ENCODE peak calls at places on chromosomes 3 and 15, in ten cellular contexts. One of them, this sample, is unnamed.

GRCh38 chr15:40103864-40104271 is 4.8 kb downstream of the BMF start:
- DNase-seq in mesendoderm: peak
- DNase-seq in Peyer's patch: no peak
- DNase-seq in osteoblast: peak
- DNase-seq in lower lobe of right lung: no peak
- DNase-seq in body of pancreas: no peak
- DNase-seq in Karpas-422: no peak
- DNase-seq in colonic mucosa: no peak
- DNase-seq in lung: no peak
- DNase-seq in A549: no peak
- DNase-seq in this sample: no peak

GRCh38 chr3:50611464-50612233 is at the start of gene CISH:
- DNase-seq in osteoblast: peak
- DNase-seq in lung: peak
- DNase-seq in body of pancreas: peak
- DNase-seq in Karpas-422: peak
- DNase-seq in mesendoderm: peak
- DNase-seq in A549: peak
- DNase-seq in lower lobe of right lung: peak
- DNase-seq in colonic mucosa: peak
- DNase-seq in Peyer's patch: peak
- DNase-seq in this sample: peak

GRCh38 chr3:13264468-13264795 is 155.7 kb downstream of the NUP210 start:
- DNase-seq in Peyer's patch: no peak
- DNase-seq in lung: no peak
- DNase-seq in body of pancreas: no peak
- DNase-seq in Karpas-422: no peak
- DNase-seq in lower lobe of right lung: no peak
- DNase-seq in colonic mucosa: no peak
- DNase-seq in A549: no peak
- DNase-seq in mesendoderm: no peak
- DNase-seq in osteoblast: peak
- DNase-seq in this sample: no peak

GRCh38 chr3:123202451-123202850 is 708 bp downstream of the SEC22A start:
- DNase-seq in Peyer's patch: peak
- DNase-seq in osteoblast: peak
- DNase-seq in body of pancreas: no peak
- DNase-seq in colonic mucosa: no peak
- DNase-seq in mesendoderm: peak
- DNase-seq in lung: no peak
- DNase-seq in A549: peak
- DNase-seq in Karpas-422: no peak
- DNase-seq in lower lobe of right lung: no peak
- DNase-seq in this sample: no peak

GRCh38 chr3:116139607-116140006 is 305.7 kb downstream of the LSAMP start:
- DNase-seq in lung: no peak
- DNase-seq in colonic mucosa: no peak
- DNase-seq in A549: no peak
- DNase-seq in body of pancreas: no peak
- DNase-seq in mesendoderm: no peak
- DNase-seq in osteoblast: no peak
- DNase-seq in lower lobe of right lung: no peak
- DNase-seq in Peyer's patch: no peak
- DNase-seq in Karpas-422: no peak
- DNase-seq in this sample: no peak

GRCh38 chr3:149600619-149601018 is 57.2 kb downstream of the WWTR1 start:
- DNase-seq in Peyer's patch: no peak
- DNase-seq in mesendoderm: no peak
- DNase-seq in colonic mucosa: no peak
- DNase-seq in osteoblast: no peak
- DNase-seq in lung: no peak
- DNase-seq in body of pancreas: no peak
- DNase-seq in lower lobe of right lung: no peak
- DNase-seq in A549: no peak
- DNase-seq in Karpas-422: no peak
- DNase-seq in this sample: no peak

GRCh38 chr3:194508486-194509449 is 22.0 kb upstream of the ATP13A3 start:
- DNase-seq in A549: no peak
- DNase-seq in lung: no peak
- DNase-seq in mesendoderm: no peak
- DNase-seq in Peyer's patch: no peak
- DNase-seq in body of pancreas: no peak
- DNase-seq in lower lobe of right lung: no peak
- DNase-seq in Karpas-422: no peak
- DNase-seq in osteoblast: no peak
- DNase-seq in colonic mucosa: no peak
- DNase-seq in this sample: no peak

GRCh38 chr15:98169551-98169950 is 209.0 kb downstream of the ARRDC4 start:
- DNase-seq in body of pancreas: no peak
- DNase-seq in mesendoderm: no peak
- DNase-seq in Peyer's patch: no peak
- DNase-seq in lower lobe of right lung: no peak
- DNase-seq in osteoblast: no peak
- DNase-seq in lung: no peak
- DNase-seq in colonic mucosa: no peak
- DNase-seq in Karpas-422: no peak
- DNase-seq in A549: no peak
- DNase-seq in this sample: no peak

GRCh38 chr3:125498630-125499029 is 21.4 kb downstream of the SNX4 start:
- DNase-seq in Peyer's patch: no peak
- DNase-seq in osteoblast: no peak
- DNase-seq in lower lobe of right lung: no peak
- DNase-seq in A549: no peak
- DNase-seq in lung: no peak
- DNase-seq in body of pancreas: no peak
- DNase-seq in Karpas-422: no peak
- DNase-seq in mesendoderm: no peak
- DNase-seq in colonic mucosa: no peak
- DNase-seq in this sample: no peak

GRCh38 chr3:122944671-122945151 is 82.9 kb downstream of the SEMA5B start:
- DNase-seq in body of pancreas: no peak
- DNase-seq in osteoblast: peak
- DNase-seq in mesendoderm: no peak
- DNase-seq in colonic mucosa: no peak
- DNase-seq in Karpas-422: no peak
- DNase-seq in A549: no peak
- DNase-seq in lower lobe of right lung: no peak
- DNase-seq in lung: no peak
- DNase-seq in Peyer's patch: no peak
- DNase-seq in this sample: no peak

GRCh38 chr3:191261304-191261638 is 62.2 kb downstream of the OSTN start:
- DNase-seq in Peyer's patch: no peak
- DNase-seq in mesendoderm: no peak
- DNase-seq in colonic mucosa: no peak
- DNase-seq in A549: no peak
- DNase-seq in Karpas-422: no peak
- DNase-seq in osteoblast: no peak
- DNase-seq in lung: no peak
- DNase-seq in body of pancreas: no peak
- DNase-seq in lower lobe of right lung: no peak
- DNase-seq in this sample: no peak

GRCh38 chr3:174329321-174329720 is 529.8 kb upstream of the NAALADL2 start:
- DNase-seq in Karpas-422: no peak
- DNase-seq in colonic mucosa: no peak
- DNase-seq in lung: no peak
- DNase-seq in A549: no peak
- DNase-seq in mesendoderm: no peak
- DNase-seq in osteoblast: no peak
- DNase-seq in Peyer's patch: no peak
- DNase-seq in body of pancreas: no peak
- DNase-seq in lower lobe of right lung: no peak
- DNase-seq in this sample: no peak

GRCh38 chr3:174330303-174330702 is 528.8 kb upstream of the NAALADL2 start:
- DNase-seq in Peyer's patch: no peak
- DNase-seq in A549: no peak
- DNase-seq in lung: no peak
- DNase-seq in mesendoderm: peak
- DNase-seq in Karpas-422: no peak
- DNase-seq in colonic mucosa: no peak
- DNase-seq in body of pancreas: no peak
- DNase-seq in osteoblast: peak
- DNase-seq in lower lobe of right lung: no peak
- DNase-seq in this sample: no peak

GRCh38 chr3:174322789-174323188 is 536.3 kb upstream of the NAALADL2 start:
- DNase-seq in Peyer's patch: no peak
- DNase-seq in osteoblast: no peak
- DNase-seq in colonic mucosa: no peak
- DNase-seq in lung: no peak
- DNase-seq in body of pancreas: no peak
- DNase-seq in A549: no peak
- DNase-seq in mesendoderm: no peak
- DNase-seq in lower lobe of right lung: no peak
- DNase-seq in Karpas-422: no peak
- DNase-seq in this sample: no peak

GRCh38 chr3:174321549-174321948 is 537.6 kb upstream of the NAALADL2 start:
- DNase-seq in osteoblast: no peak
- DNase-seq in lower lobe of right lung: no peak
- DNase-seq in body of pancreas: no peak
- DNase-seq in colonic mucosa: no peak
- DNase-seq in Karpas-422: no peak
- DNase-seq in lung: no peak
- DNase-seq in Peyer's patch: no peak
- DNase-seq in A549: no peak
- DNase-seq in mesendoderm: no peak
- DNase-seq in this sample: no peak

DNA sequence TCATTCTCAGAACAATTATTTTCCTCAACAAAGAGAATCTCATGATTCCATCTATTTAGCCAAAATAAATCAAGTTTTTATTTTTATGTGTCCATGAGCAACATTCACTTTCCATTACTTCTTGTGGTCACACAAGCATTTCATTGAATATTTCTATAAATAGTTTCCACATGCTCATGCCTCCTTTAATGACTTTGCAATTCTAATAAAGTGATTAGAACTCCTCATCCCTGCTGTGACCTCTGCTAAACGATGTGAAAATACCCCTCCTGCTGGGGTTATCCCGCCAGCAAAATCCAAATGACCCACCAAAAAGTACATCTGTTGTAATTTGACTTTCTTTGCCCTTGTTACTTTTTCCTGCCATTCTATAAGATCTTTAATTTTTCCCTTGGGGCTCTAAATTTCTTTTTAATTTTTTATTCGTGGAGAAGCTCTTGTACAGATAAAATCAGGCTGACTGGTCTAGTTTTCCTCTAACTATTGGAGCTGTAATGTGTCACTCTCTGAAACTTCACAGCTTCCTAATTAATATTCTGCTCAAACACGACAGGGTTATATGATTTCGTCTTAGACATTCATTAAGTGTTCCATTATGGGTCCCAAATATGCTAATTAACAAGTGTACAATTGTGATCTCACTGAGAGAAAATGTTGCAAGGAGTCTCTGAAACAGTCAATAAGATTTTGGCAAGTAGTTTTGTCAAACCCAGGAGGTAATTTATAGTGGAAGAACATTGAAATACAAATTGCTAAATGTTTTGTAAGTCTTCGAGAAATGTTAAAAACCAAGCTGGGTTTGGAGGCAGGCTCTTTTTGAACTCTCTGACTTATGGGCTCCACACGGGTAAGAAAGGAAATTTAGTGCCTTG is 533.1 kb upstream of the NAALADL2 start:
- DNase-seq in mesendoderm: no peak
- DNase-seq in A549: no peak
- DNase-seq in Karpas-422: no peak
- DNase-seq in lung: no peak
- DNase-seq in body of pancreas: no peak
- DNase-seq in Peyer's patch: no peak
- DNase-seq in osteoblast: peak
- DNase-seq in lower lobe of right lung: no peak
- DNase-seq in colonic mucosa: no peak
- DNase-seq in this sample: no peak
- H3K4me3 ChIP-seq in mesendoderm: no peak
- H3K4me3 ChIP-seq in A549: no peak
- H3K4me3 ChIP-seq in Karpas-422: no peak
- H3K4me3 ChIP-seq in lung: no peak
- H3K4me3 ChIP-seq in body of pancreas: no peak
- H3K4me3 ChIP-seq in Peyer's patch: no peak
- H3K4me3 ChIP-seq in osteoblast: no peak
- H3K4me3 ChIP-seq in lower lobe of right lung: no peak
- H3K4me3 ChIP-seq in colonic mucosa: no peak
- H3K4me3 ChIP-seq in this sample: no peak

GRCh38 chr15:63372753-63373152 is 8.9 kb downstream of the CA12 start:
- DNase-seq in Peyer's patch: peak
- DNase-seq in A549: no peak
- DNase-seq in osteoblast: peak
- DNase-seq in Karpas-422: no peak
- DNase-seq in mesendoderm: no peak
- DNase-seq in body of pancreas: no peak
- DNase-seq in lower lobe of right lung: no peak
- DNase-seq in lung: no peak
- DNase-seq in colonic mucosa: no peak
- DNase-seq in this sample: no peak
- H3K27ac ChIP-seq in Peyer's patch: no peak
- H3K27ac ChIP-seq in A549: peak
- H3K27ac ChIP-seq in osteoblast: peak
- H3K27ac ChIP-seq in Karpas-422: no peak
- H3K27ac ChIP-seq in mesendoderm: no peak
- H3K27ac ChIP-seq in body of pancreas: no peak
- H3K27ac ChIP-seq in lower lobe of right lung: no peak
- H3K27ac ChIP-seq in lung: no peak
- H3K27ac ChIP-seq in colonic mucosa: no peak
- H3K27ac ChIP-seq in this sample: no peak

GRCh38 chr15:23565395-23566069 is at the start of gene MKRN3:
- DNase-seq in Karpas-422: peak
- DNase-seq in body of pancreas: no peak
- DNase-seq in mesendoderm: no peak
- DNase-seq in lower lobe of right lung: no peak
- DNase-seq in lung: no peak
- DNase-seq in A549: peak
- DNase-seq in colonic mucosa: no peak
- DNase-seq in osteoblast: peak
- DNase-seq in Peyer's patch: no peak
- DNase-seq in this sample: peak
- H3K4me3 ChIP-seq in Karpas-422: peak
- H3K4me3 ChIP-seq in body of pancreas: no peak
- H3K4me3 ChIP-seq in mesendoderm: no peak
- H3K4me3 ChIP-seq in lower lobe of right lung: peak
- H3K4me3 ChIP-seq in lung: peak
- H3K4me3 ChIP-seq in A549: peak
- H3K4me3 ChIP-seq in colonic mucosa: peak
- H3K4me3 ChIP-seq in osteoblast: peak
- H3K4me3 ChIP-seq in Peyer's patch: peak
- H3K4me3 ChIP-seq in this sample: peak

GRCh38 chr15:62545392-62546227 is 380.5 kb upstream of the C2CD4B start:
- DNase-seq in mesendoderm: no peak
- DNase-seq in A549: no peak
- DNase-seq in Peyer's patch: peak
- DNase-seq in lung: peak
- DNase-seq in colonic mucosa: peak
- DNase-seq in lower lobe of right lung: no peak
- DNase-seq in Karpas-422: no peak
- DNase-seq in osteoblast: no peak
- DNase-seq in body of pancreas: peak
- DNase-seq in this sample: no peak
- H3K27ac ChIP-seq in mesendoderm: no peak
- H3K27ac ChIP-seq in A549: no peak
- H3K27ac ChIP-seq in Peyer's patch: no peak
- H3K27ac ChIP-seq in lung: peak
- H3K27ac ChIP-seq in colonic mucosa: no peak
- H3K27ac ChIP-seq in lower lobe of right lung: peak
- H3K27ac ChIP-seq in Karpas-422: no peak
- H3K27ac ChIP-seq in osteoblast: no peak
- H3K27ac ChIP-seq in body of pancreas: peak
- H3K27ac ChIP-seq in this sample: no peak

This sample was measured in CD8-positive, alpha-beta memory T cell.